ENCODE peak calls at places on chromosomes 5 and 9, in six cellular contexts. W is AG04450; P is stimulated activated CD8-positive, alpha-beta memory T cell treated with anti-CD3 and anti-CD28 coated beads, Interleukin-15, amount 100 ng/mL, for 24 hours; V is mesenteric fat pad; E is coronary artery; A is AG08396. U is an unnamed sample.

GRCh38 chr5:20494706-20495105 is 506.7 kb upstream of the CDH18 start:
- DNase-seq in W (no peak), P (no peak), E (no peak), A (no peak), V (no peak), U (no peak)

GRCh38 chr9:129685220-129685932 is 19.9 kb downstream of the PRRX2 start:
- DNase-seq in P (no peak), V (no peak), A (peak), W (no peak), E (no peak), U (peak)

GRCh38 chr9:122320346-122320995 is 50.4 kb upstream of the PTGS1 start:
- DNase-seq in A (no peak), E (no peak), W (no peak), P (no peak), V (no peak), U (no peak)

GRCh38 chr9:93622725-93623124 is 46.3 kb downstream of the PHF2 start:
- DNase-seq in E (no peak), P (no peak), W (no peak), A (no peak), V (no peak), U (no peak)

GRCh38 chr9:70535546-70536323 is 121.3 kb upstream of the KLF9 start:
- DNase-seq in E (no peak), V (no peak), A (no peak), P (no peak), W (no peak), U (no peak)

GRCh38 chr9:135751501-135751900 is 49.5 kb downstream of the KCNT1 start:
- DNase-seq in A (no peak), V (no peak), E (no peak), P (no peak), W (no peak), U (no peak)

GRCh38 chr9:130972277-130972956 is 33.4 kb upstream of the FIBCD1 start:
- DNase-seq in W (no peak), A (no peak), V (no peak), E (no peak), P (no peak), U (no peak)

GRCh38 chr9:15711531-15712295 is 158.9 kb downstream of the CCDC171 start:
- DNase-seq in P (no peak), V (no peak), W (no peak), A (no peak), E (no peak), U (no peak)

GRCh38 chr5:61379677-61380076 is 47.6 kb downstream of the ZSWIM6 start:
- DNase-seq in E (no peak), A (no peak), W (no peak), P (no peak), V (no peak), U (no peak)

GRCh38 chr5:35876922-35877321 is 20.2 kb downstream of the IL7R start:
- DNase-seq in E (no peak), P (no peak), V (no peak), A (peak), W (no peak), U (no peak)

GRCh38 chr9:95307538-95307937 is 10.0 kb downstream of the FANCC start:
- DNase-seq in A (no peak), E (no peak), V (no peak), P (no peak), W (no peak), U (no peak)

GRCh38 chr9:95060916-95061315 is 256.6 kb downstream of the FANCC start:
- DNase-seq in V (no peak), A (no peak), E (no peak), W (no peak), P (no peak), U (no peak)

GRCh38 chr5:106680330-106680729 is 990.4 kb downstream of the EFNA5 start:
- DNase-seq in E (no peak), W (no peak), V (no peak), P (no peak), A (no peak), U (no peak)